ENCODE peak calls at places on chromosome 6, in four cellular contexts. H is CD8-positive, alpha-beta T cell; P is cardiac muscle cell; R is psoas muscle. G is an unnamed sample.

GRCh38 chr6:24329451-24329850 is 28.4 kb downstream of the DCDC2 start:
- DNase-seq in P (no peak), H (no peak), R (no peak), G (no peak)

GRCh38 chr6:40536442-40536841 is 50.7 kb downstream of the LRFN2 start:
- DNase-seq in H (no peak), P (peak), R (no peak), G (no peak)

GRCh38 chr6:129619579-129620233 is 90.3 kb downstream of the ARHGAP18 start:
- DNase-seq in P (no peak), H (no peak), R (no peak), G (no peak)

GRCh38 chr6:154242617-154243357 is 113.8 kb downstream of the IPCEF1 start:
- DNase-seq in R (no peak), H (no peak), P (no peak), G (no peak)

GRCh38 chr6:16333580-16333979 is 95.2 kb downstream of the GMPR start:
- DNase-seq in R (no peak), H (no peak), P (no peak), G (no peak)

GRCh38 chr6:42338573-42339218 is 113.0 kb downstream of the TRERF1 start:
- DNase-seq in R (no peak), H (no peak), P (no peak), G (no peak)

GRCh38 chr6:44428682-44429081 is 41.2 kb downstream of the CDC5L start:
- DNase-seq in R (no peak), P (no peak), H (no peak), G (no peak)

GRCh38 chr6:170286246-170286933 is 4.5 kb downstream of the DLL1 start:
- DNase-seq in R (peak), H (no peak), P (no peak), G (peak)

GRCh38 chr6:17472653-17473183 is 79.3 kb downstream of the CAP2 start:
- DNase-seq in P (peak), R (no peak), H (no peak), G (no peak)

GRCh38 chr6:166626177-166627038 is 643 bp downstream of the RPS6KA2 start:
- DNase-seq in P (peak), R (peak), H (no peak), G (peak)

GRCh38 chr6:32439708-32440214 is at the start of gene HLA-DRA:
- DNase-seq in H (no peak), P (peak), R (no peak), G (no peak)

GRCh38 chr6:154882107-154882506 is 113.0 kb upstream of the TIAM2 start:
- DNase-seq in H (no peak), R (no peak), P (no peak), G (no peak)

DNA sequence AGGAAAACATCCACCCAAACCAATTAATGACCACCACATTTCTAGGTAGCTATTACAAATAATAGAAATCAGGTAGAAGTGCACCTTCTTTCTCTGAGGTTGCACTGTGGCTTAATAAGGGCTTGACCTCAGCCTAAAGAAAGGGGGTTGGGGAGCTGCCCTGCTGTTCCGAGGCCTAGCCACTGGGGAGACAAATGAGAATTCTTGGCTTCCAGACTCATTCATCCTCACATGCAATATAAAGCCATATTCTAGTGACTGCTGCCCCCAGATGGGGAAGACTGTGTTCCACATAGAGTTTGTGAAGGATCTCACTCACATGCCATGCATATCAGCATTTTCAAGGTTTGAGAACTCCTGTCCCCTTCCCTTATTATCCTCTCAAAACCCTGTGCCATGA is 22.9 kb downstream of the SAYSD1 start:
- DNase-seq in H (no peak), P (peak), R (no peak), G (no peak)
- TF ChIP-seq CTCF in H (no peak), P (no peak), R (no peak), G (peak)

DNA sequence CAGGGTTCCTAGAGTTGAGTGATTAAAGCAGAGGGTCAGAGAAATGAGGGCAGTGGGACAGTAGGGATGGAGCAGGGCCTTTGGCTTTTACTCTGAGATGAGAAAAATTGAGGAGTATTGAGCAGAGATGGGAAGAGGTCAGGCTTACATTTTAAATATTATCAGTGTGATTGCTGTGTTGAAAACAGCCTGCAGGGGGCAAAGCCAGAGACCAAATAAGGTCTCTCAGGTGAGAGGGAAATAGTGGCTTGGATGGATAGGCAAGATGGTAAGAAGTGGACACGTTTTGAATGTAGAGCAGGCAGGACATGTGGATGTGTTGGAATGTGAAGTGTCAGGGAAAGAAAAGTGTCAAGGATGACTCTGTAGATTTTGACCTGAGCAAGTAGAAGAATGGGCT is 105.0 kb upstream of the MAP3K7 start:
- DNase-seq in H (no peak), P (no peak), R (no peak), G (no peak)
- TF ChIP-seq CTCF in H (no peak), P (no peak), R (no peak), G (peak)

DNA sequence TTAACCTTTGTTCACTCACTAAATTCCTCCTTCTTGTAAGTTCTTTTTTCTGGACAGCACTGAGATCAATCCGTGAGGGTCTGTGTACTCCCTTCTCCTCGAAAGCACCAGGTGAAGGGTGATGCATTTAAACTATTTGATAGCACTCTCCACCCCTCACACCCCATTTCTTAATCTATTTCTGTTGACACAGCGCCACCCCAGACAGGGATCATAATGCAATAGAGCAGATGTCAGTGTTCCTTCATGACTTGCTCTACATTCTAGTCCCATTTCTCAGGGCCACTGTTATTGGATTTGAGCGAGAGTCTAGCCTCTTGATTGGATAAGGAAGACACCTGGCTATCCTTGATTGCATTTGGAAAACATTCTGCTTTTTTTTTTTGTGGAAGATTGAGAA is 46.3 kb downstream of the PPP1R14C start:
- DNase-seq in R (no peak), H (no peak), P (no peak), G (no peak)
- TF ChIP-seq CTCF in R (no peak), H (no peak), P (no peak), G (no peak)

GRCh38 chr6:39169448-39170344 is 54.7 kb upstream of the SAYSD1 start:
- DNase-seq in H (no peak), R (no peak), P (no peak), G (no peak)

GRCh38 chr6:39166918-39167301 is 51.9 kb upstream of the SAYSD1 start:
- DNase-seq in P (no peak), H (no peak), R (no peak), G (no peak)

GRCh38 chr6:39166189-39166917 is 51.4 kb upstream of the SAYSD1 start:
- DNase-seq in H (peak), R (peak), P (peak), G (peak)

GRCh38 chr6:39167321-39167720 is 52.3 kb upstream of the SAYSD1 start:
- DNase-seq in H (no peak), R (no peak), P (no peak), G (no peak)

DNA sequence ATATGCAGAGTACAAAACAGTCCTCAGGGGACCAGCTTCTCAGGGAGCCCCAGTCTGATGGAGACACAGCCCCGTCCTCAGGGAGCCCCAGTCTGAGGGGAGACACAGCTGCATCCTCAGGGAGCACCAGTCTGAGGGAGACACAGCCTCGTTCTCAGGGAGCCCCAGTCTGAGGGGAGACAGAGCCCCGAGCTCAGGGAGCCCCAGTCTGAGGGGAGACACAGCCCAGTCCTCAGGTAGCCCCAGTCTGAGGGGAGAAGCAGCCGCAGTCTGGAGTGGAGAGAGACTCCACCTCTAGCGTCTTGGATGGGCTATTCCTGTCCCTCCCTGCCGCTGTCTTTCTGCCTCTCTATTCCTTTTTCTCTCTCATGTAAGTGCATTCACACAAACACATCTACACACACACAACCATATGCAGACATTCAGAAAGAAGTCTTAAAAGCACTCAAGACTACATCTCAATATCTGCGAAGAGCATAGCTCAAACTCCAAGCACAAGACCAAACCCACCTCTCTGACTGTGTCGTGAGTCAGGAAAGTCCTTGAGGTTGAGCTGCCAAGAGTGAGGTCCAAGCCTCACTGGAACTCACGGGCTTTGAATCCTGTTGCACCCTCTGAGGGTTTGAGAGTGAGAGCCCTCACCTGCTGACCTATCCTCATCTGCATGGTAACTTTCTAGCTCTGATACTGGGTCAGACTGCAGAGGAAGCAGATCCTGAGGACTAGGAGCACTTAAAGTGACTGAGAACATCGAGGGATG is 53.1 kb upstream of the SAYSD1 start:
- DNase-seq in P (no peak), H (no peak), R (no peak), G (no peak)
- TF ChIP-seq CTCF in P (no peak), H (no peak), R (no peak), G (no peak)

G was measured in progenitor cell of endocrine pancreas.